ENCODE peak calls at places on chromosomes 3 and 15, in four cellular contexts. One of them, this sample, is unnamed.

GRCh38 chr3:114863848-114864247 is 283.2 kb downstream of the ZBTB20 start:
- DNase-seq in mesenchymal stem cell: peak; percentile 5
- DNase-seq in H9: no peak
- DNase-seq in mesendoderm: no peak
- DNase-seq in this sample: no peak

GRCh38 chr15:67652586-67652985 is 110.1 kb downstream of the MAP2K5 start:
- DNase-seq in mesendoderm: no peak
- DNase-seq in mesenchymal stem cell: no peak
- DNase-seq in H9: no peak
- DNase-seq in this sample: no peak

GRCh38 chr15:82134426-82134825 is 88.6 kb upstream of the MEX3B start:
- DNase-seq in mesendoderm: no peak
- DNase-seq in H9: no peak
- DNase-seq in mesenchymal stem cell: no peak
- DNase-seq in this sample: no peak

GRCh38 chr15:31372635-31373091 is 46.0 kb downstream of the KLF13 start:
- DNase-seq in H9: peak; percentile 92
- DNase-seq in mesenchymal stem cell: peak; percentile 92
- DNase-seq in mesendoderm: peak; percentile 97
- DNase-seq in this sample: no peak

GRCh38 chr15:29734917-29735572 is 87.2 kb downstream of the TJP1 start:
- DNase-seq in mesenchymal stem cell: no peak
- DNase-seq in H9: no peak
- DNase-seq in mesendoderm: peak; percentile 53
- DNase-seq in this sample: no peak

GRCh38 chr15:41018534-41018933 is 65.3 kb downstream of the CHAC1 start:
- DNase-seq in H9: no peak
- DNase-seq in mesenchymal stem cell: peak; percentile 74
- DNase-seq in mesendoderm: peak; percentile 24
- DNase-seq in this sample: no peak

GRCh38 chr15:83992356-83993031 is 243.1 kb upstream of the GOLGA6L4 start:
- DNase-seq in mesendoderm: no peak
- DNase-seq in mesenchymal stem cell: no peak
- DNase-seq in H9: no peak
- DNase-seq in this sample: no peak

GRCh38 chr15:47374222-47374621 is 343.1 kb upstream of the SEMA6D start:
- DNase-seq in mesendoderm: peak; percentile 74
- DNase-seq in H9: peak; percentile 46
- DNase-seq in mesenchymal stem cell: peak; percentile 13
- DNase-seq in this sample: no peak

GRCh38 chr15:90664650-90665287 is 52.4 kb upstream of the BLM start:
- DNase-seq in H9: no peak
- DNase-seq in mesendoderm: no peak
- DNase-seq in mesenchymal stem cell: no peak
- DNase-seq in this sample: no peak

GRCh38 chr15:37102315-37103021 is 2.1 kb upstream of the MEIS2 start:
- DNase-seq in H9: peak; percentile 70
- DNase-seq in mesendoderm: peak; percentile 81
- DNase-seq in mesenchymal stem cell: peak; percentile 55
- DNase-seq in this sample: peak; percentile 49

GRCh38 chr15:77266708-77267387 is 153.1 kb downstream of the PEAK1 start:
- DNase-seq in H9: peak; percentile 55
- DNase-seq in mesendoderm: peak; percentile 92
- DNase-seq in mesenchymal stem cell: peak; percentile 59
- DNase-seq in this sample: no peak

GRCh38 chr3:45204136-45204535 is 22.0 kb downstream of the TMEM158 start:
- DNase-seq in mesenchymal stem cell: peak; percentile 98
- DNase-seq in H9: no peak
- DNase-seq in mesendoderm: no peak
- DNase-seq in this sample: no peak

GRCh38 chr3:5016218-5017161 is 37.3 kb downstream of the BHLHE40 start:
- DNase-seq in mesendoderm: peak; percentile 96
- DNase-seq in H9: no peak
- DNase-seq in mesenchymal stem cell: peak; percentile 66
- DNase-seq in this sample: no peak

GRCh38 chr15:67177750-67178149 is 76.7 kb downstream of the AAGAB start:
- DNase-seq in mesendoderm: no peak
- DNase-seq in H9: no peak
- DNase-seq in mesenchymal stem cell: peak; percentile 89
- DNase-seq in this sample: no peak

GRCh38 chr3:151724846-151725562 is 8.7 kb upstream of the AADACL2 start:
- DNase-seq in H9: no peak
- DNase-seq in mesenchymal stem cell: no peak
- DNase-seq in mesendoderm: no peak
- DNase-seq in this sample: no peak

GRCh38 chr3:46693897-46694235 is 387 bp upstream of the ALS2CL start:
- DNase-seq in mesenchymal stem cell: no peak
- DNase-seq in H9: no peak
- DNase-seq in mesendoderm: no peak
- DNase-seq in this sample: no peak

DNA sequence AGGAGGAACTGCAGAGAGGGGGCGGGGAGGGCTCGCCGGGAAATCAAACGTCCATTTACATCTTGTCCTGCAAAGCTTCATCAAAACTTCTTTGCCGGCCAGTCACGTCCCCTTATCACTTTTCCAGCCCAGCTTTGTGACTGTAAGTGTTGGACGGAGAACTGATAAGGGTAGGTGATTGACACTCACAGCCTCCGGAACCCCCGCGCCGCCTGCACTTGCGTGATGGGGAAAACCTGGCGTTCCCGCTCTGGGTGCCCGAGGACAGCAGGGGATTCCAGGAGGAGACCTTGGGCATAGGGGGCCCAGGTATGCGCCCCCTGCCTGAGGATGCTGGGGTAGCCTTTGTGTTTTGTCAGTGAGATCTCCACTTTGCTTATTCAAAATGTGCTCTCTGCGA is 72.8 kb upstream of the ANKRD34C start:
- DNase-seq in mesenchymal stem cell: no peak
- DNase-seq in H9: peak; percentile 69
- DNase-seq in mesendoderm: peak; percentile 65
- DNase-seq in this sample: no peak
- H3K18ac ChIP-seq in mesenchymal stem cell: no peak overlapping the region
- H3K18ac ChIP-seq in H9: no peak overlapping the region
- H3K18ac ChIP-seq in mesendoderm: no peak overlapping the region
- H3K18ac ChIP-seq in this sample: no peak overlapping the region

GRCh38 chr15:58330468-58330793 is 101.4 kb upstream of the LIPC start:
- DNase-seq in mesendoderm: no peak
- DNase-seq in mesenchymal stem cell: no peak
- DNase-seq in H9: no peak
- DNase-seq in this sample: no peak
- H3K18ac ChIP-seq in mesendoderm: peak overlapping the region; percentile 64
- H3K18ac ChIP-seq in mesenchymal stem cell: peak overlapping the region; percentile 87
- H3K18ac ChIP-seq in H9: no peak overlapping the region
- H3K18ac ChIP-seq in this sample: no peak overlapping the region

GRCh38 chr3:170225166-170225565 is 2.9 kb downstream of the PRKCI start:
- DNase-seq in mesenchymal stem cell: no peak
- DNase-seq in mesendoderm: no peak
- DNase-seq in H9: no peak
- DNase-seq in this sample: no peak

GRCh38 chr3:170220871-170221270 is 1.4 kb upstream of the PRKCI start:
- DNase-seq in H9: no peak
- DNase-seq in mesenchymal stem cell: peak; percentile 50
- DNase-seq in mesendoderm: no peak
- DNase-seq in this sample: no peak

GRCh38 chr3:170222647-170223541 is 670 bp downstream of the PRKCI start:
- DNase-seq in mesendoderm: peak; percentile 65
- DNase-seq in mesenchymal stem cell: peak; percentile 47
- DNase-seq in H9: peak; percentile 59
- DNase-seq in this sample: peak; percentile 20

GRCh38 chr3:170226426-170226960 is 4.3 kb downstream of the PRKCI start:
- DNase-seq in mesenchymal stem cell: no peak
- DNase-seq in mesendoderm: no peak
- DNase-seq in H9: no peak
- DNase-seq in this sample: no peak

DNA sequence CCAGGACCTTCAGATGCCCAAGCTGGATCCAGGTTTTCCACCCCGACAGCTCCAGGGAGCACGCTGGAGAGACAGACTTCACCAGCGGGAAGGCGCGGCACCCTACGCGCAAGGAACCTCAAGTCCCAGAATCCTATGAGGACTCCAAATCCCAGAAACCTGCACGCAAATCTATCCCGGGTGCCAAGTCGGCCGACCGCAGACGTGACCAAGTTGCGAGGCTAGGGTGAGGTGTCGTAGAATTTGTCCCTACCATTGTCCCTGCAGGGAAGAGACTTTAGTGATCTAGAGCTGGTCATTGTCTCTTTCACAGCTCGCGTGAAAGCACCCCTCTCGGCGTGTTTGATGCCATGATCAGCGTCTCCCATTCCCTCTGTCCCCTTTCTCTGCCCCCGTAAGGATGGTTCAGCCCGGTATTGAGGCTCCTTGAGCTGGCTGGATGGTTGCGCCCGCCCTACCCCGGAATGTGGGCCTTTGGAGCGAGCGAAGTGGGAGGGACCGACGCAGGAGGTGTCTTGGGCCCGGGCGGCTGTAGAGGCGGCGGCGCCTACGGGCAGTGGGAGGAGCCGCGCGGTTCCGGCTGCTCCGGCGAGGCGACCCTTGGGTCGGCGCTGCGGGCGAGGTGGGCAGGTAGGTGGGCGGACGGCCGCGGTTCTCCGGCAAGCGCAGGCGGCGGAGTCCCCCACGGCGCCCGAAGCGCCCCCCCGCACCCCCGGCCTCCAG is at the start of gene PRKCI:
- DNase-seq in H9: peak; percentile 97
- DNase-seq in mesenchymal stem cell: peak; percentile 97
- DNase-seq in mesendoderm: peak; percentile 99
- DNase-seq in this sample: peak; percentile 97
- H3K18ac ChIP-seq in H9: peak within 1 kb of the TSS; percentile 97
- H3K18ac ChIP-seq in mesenchymal stem cell: peak within 1 kb of the TSS; percentile 85
- H3K18ac ChIP-seq in mesendoderm: peak within 1 kb of the TSS; percentile 94
- H3K18ac ChIP-seq in this sample: peak within 1 kb of the TSS; percentile 99

DNA sequence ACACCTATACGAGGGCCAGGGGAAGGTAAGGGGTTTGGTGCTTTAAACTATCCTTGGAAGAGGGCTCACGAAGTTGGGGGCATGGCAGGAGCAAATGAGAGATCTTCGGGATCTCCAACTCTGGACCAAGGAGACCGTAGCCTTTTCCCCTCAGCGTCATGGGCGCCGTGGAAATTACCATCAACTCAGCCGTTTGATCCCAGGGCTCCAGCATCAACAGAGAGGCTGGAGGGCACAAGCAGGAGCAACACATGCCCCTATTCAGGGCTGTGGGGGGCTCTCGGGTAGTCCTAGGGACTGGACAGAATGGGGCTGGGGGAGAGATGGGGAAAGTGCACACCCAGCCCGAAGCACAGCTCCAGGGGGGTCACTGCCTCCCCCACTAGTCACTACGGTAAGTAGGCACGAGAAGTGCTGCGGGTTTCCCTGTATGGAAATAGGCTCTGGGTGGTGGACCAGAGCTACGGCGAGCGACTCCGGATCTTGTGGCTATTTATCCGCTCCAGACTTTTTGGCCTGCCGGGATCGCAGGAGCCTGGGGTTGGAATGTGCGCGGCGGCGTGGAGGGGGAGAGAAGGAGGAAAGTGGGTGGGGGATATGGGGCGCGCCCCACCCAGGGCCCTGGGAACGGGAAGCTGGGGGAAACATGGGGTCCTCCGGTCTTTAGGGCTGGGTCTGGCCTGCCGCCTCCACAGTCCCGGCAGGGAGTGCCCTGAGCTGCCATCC is 539 bp upstream of the LAMB2 start:
- DNase-seq in H9: peak; percentile 81
- DNase-seq in mesenchymal stem cell: peak; percentile 94
- DNase-seq in mesendoderm: peak; percentile 92
- DNase-seq in this sample: peak; percentile 85
- H3K18ac ChIP-seq in H9: peak overlapping the region; percentile 72
- H3K18ac ChIP-seq in mesenchymal stem cell: peak overlapping the region; percentile 89
- H3K18ac ChIP-seq in mesendoderm: peak overlapping the region; percentile 69
- H3K18ac ChIP-seq in this sample: peak overlapping the region; percentile 98

GRCh38 chr15:63373866-63374548 is 7.6 kb downstream of the CA12 start:
- DNase-seq in H9: no peak
- DNase-seq in mesenchymal stem cell: no peak
- DNase-seq in mesendoderm: no peak
- DNase-seq in this sample: no peak
- H3K18ac ChIP-seq in H9: no peak overlapping the region
- H3K18ac ChIP-seq in mesenchymal stem cell: peak overlapping the region; percentile 72
- H3K18ac ChIP-seq in mesendoderm: no peak overlapping the region
- H3K18ac ChIP-seq in this sample: no peak overlapping the region

DNA sequence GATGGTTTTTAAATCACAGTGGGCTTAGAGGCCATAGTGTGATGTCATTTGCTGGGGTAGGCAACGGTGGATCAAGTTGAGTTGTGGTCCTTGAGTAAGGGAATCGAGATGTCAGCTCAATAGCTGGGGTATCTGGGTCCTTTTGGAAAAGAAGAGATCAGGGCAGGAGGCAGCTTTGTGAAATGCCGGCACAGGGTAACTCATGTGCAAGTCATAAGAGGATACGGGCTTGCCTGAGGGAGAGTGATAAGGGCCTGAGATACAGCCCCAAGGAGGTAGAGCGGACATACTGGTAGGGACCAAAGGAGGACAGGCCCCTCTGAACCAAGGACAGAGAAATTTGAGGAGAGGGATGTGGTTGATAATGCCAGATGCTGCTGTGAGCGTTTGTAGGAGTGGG is 4.2 kb upstream of the FAM131A start:
- DNase-seq in H9: no peak
- DNase-seq in mesenchymal stem cell: no peak
- DNase-seq in mesendoderm: no peak
- DNase-seq in this sample: no peak
- H3K18ac ChIP-seq in H9: no peak overlapping the region
- H3K18ac ChIP-seq in mesenchymal stem cell: peak overlapping the region; percentile 11
- H3K18ac ChIP-seq in mesendoderm: no peak overlapping the region
- H3K18ac ChIP-seq in this sample: no peak overlapping the region

GRCh38 chr3:129040579-129041300 is 19.8 kb upstream of the GP9 start:
- DNase-seq in mesenchymal stem cell: no peak
- DNase-seq in H9: peak; percentile 42
- DNase-seq in mesendoderm: peak; percentile 40
- DNase-seq in this sample: no peak
- H3K18ac ChIP-seq in mesenchymal stem cell: no peak overlapping the region
- H3K18ac ChIP-seq in H9: no peak overlapping the region
- H3K18ac ChIP-seq in mesendoderm: no peak overlapping the region
- H3K18ac ChIP-seq in this sample: peak overlapping the region; percentile 64

GRCh38 chr3:68996356-68996995 is 17.0 kb downstream of the EOGT start:
- DNase-seq in mesendoderm: no peak
- DNase-seq in H9: no peak
- DNase-seq in mesenchymal stem cell: peak; percentile 45
- DNase-seq in this sample: no peak

GRCh38 chr3:68999605-69000004 is 13.9 kb downstream of the EOGT start:
- DNase-seq in mesenchymal stem cell: peak; percentile 4
- DNase-seq in H9: no peak
- DNase-seq in mesendoderm: no peak
- DNase-seq in this sample: no peak

DNA sequence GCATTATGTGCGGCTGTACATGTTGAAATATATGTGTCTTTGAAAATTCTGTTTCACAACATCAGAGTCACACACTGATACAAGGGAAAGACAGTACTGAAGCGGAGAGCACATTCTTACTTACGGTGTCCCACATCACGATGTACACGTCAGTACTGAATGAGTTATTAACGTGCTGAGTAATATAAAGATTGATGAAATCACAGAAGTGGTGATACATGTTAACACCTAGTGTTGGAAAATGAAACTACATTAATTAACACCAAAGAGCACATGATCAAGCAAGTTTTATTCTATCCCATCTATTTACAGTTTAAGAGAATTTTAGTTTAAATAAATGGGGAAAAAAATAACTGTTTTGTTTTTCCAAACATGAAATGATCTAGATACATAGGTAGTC is 15.6 kb downstream of the EOGT start:
- DNase-seq in mesendoderm: no peak
- DNase-seq in mesenchymal stem cell: no peak
- DNase-seq in H9: no peak
- DNase-seq in this sample: no peak
- H3K18ac ChIP-seq in mesendoderm: no peak overlapping the region
- H3K18ac ChIP-seq in mesenchymal stem cell: no peak overlapping the region
- H3K18ac ChIP-seq in H9: no peak overlapping the region
- H3K18ac ChIP-seq in this sample: no peak overlapping the region

This sample was measured in neuronal stem cell.